ENCODE peak calls at places on chromosomes 11 and 22, in four cellular contexts. D, Z, M and A are unnamed samples.
A peak's percentile ranks its signal among the peaks of the same experiment; 100 is the strongest.

GRCh38 chr11:46121328-46121723 is at the start of gene PHF21A:
- DNase-seq in D (peak; percentile 74), M (no peak), Z (peak; percentile 86), A (peak; percentile 90)

GRCh38 chr11:94781822-94782221 is 13.7 kb downstream of the AMOTL1 start:
- DNase-seq in M (no peak), Z (no peak), D (no peak), A (no peak)

GRCh38 chr22:43094551-43094950 is 5.4 kb upstream of the TTLL1 start:
- DNase-seq in Z (no peak), D (no peak), M (no peak), A (no peak)

GRCh38 chr11:2933376-2934056 is 4.3 kb upstream of the PHLDA2 start:
- DNase-seq in D (no peak), M (peak; percentile 21), Z (no peak), A (peak; percentile 93)

GRCh38 chr22:35561796-35562526 is 21.3 kb downstream of the RASD2 start:
- DNase-seq in Z (peak; percentile 38), M (no peak), D (no peak), A (no peak)

GRCh38 chr11:16191852-16192240 is 164.5 kb downstream of the SOX6 start:
- DNase-seq in D (no peak), M (no peak), Z (no peak), A (no peak)

GRCh38 chr11:64534391-64534801 is 56.6 kb upstream of the SLC22A12 start:
- DNase-seq in D (no peak), Z (no peak), M (no peak), A (no peak)

GRCh38 chr22:46750530-46750800 is 12.0 kb upstream of the TBC1D22A start:
- DNase-seq in Z (no peak), D (no peak), M (no peak), A (no peak)

GRCh38 chr11:119380160-119380815 is 1.2 kb downstream of the USP2 start:
- DNase-seq in Z (no peak), M (no peak), D (no peak), A (no peak)

GRCh38 chr11:119384332-119384731 is 2.8 kb upstream of the USP2 start:
- DNase-seq in Z (no peak), M (no peak), D (no peak), A (no peak)

GRCh38 chr11:119381186-119381988 is at the start of gene USP2:
- DNase-seq in D (peak; percentile 89), Z (peak; percentile 96), M (peak; percentile 48), A (peak; percentile 89)

GRCh38 chr11:119380816-119381185 is 689 bp downstream of the USP2 start:
- DNase-seq in M (no peak), D (no peak), Z (no peak), A (no peak)

GRCh38 chr11:119382101-119382500 is 611 bp upstream of the USP2 start:
- DNase-seq in D (no peak), Z (no peak), M (no peak), A (no peak)
- TF ChIP-seq SPI1 in D (no peak), Z (no peak), M (no peak), A (no peak)

GRCh38 chr22:38572065-38572464 is 2.1 kb upstream of the DMC1 start:
- DNase-seq in D (peak; percentile 22), Z (peak; percentile 35), M (peak; percentile 12), A (peak; percentile 48)
- TF ChIP-seq SPI1 in D (no peak), Z (no peak), M (no peak), A (no peak)

GRCh38 chr11:85941380-85941973 is 86.3 kb downstream of the CCDC83 start:
- DNase-seq in Z (peak; percentile 47), M (no peak), D (peak; percentile 32), A (no peak)
- TF ChIP-seq SPI1 in Z (no peak), M (no peak), D (no peak), A (no peak)

GRCh38 chr22:33354928-33355327 is 296.7 kb upstream of the SYN3 start:
- DNase-seq in M (no peak), Z (no peak), D (no peak), A (no peak)

GRCh38 chr22:33350391-33350955 is 292.3 kb upstream of the SYN3 start:
- DNase-seq in D (no peak), Z (no peak), M (no peak), A (no peak)

GRCh38 chr22:33357894-33358440 is 299.8 kb upstream of the SYN3 start:
- DNase-seq in Z (no peak), D (no peak), M (no peak), A (no peak)

GRCh38 chr22:33350961-33351360 is 292.8 kb upstream of the SYN3 start:
- DNase-seq in D (no peak), M (no peak), Z (no peak), A (no peak)

DNA sequence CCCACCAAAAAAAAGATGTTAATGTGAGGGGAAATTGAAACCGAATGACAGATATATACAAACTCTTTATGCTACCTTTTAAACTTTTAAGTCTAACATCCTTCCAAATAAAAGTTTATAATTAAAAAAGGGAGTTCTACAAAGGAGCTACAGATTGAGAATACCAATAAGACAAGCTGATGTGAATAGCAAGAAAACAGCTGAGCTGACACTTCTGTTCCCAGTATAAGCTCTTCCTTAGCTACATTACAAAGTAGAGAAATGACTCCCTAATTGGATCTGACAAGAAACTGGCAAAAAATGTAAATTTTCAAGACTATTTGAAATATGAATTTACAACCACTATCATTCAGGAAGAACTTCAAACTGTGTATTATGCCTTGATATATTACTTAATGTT is 294.6 kb upstream of the SYN3 start:
- DNase-seq in Z (no peak), M (no peak), D (no peak), A (no peak)
- TF ChIP-seq SPI1 in Z (no peak), M (no peak), D (no peak), A (no peak)